ENCODE peak calls at places on chromosome 9, in six cellular contexts. P is stimulated activated CD8-positive, alpha-beta memory T cell treated with anti-CD3 and anti-CD28 coated beads, Interleukin-7, amount 100 ng/mL, for 1 hour; M is mesothelial cell of epicardium; N is skeletal muscle cell; I is cardiac fibroblast; K is activated T-helper 1 cell treated with anti-CD3 and anti-CD28 coated beads, Interleukin-2, amount 50 U/mL, for 16 hours. C is an unnamed sample.

GRCh38 chr9:15136646-15137045 is 170.4 kb downstream of the TTC39B start:
- DNase-seq in M (no peak), P (no peak), K (no peak), I (peak), N (no peak), C (no peak)

GRCh38 chr9:76558465-76558864 is 99.5 kb downstream of the GCNT1 start:
- DNase-seq in K (no peak), P (no peak), I (no peak), M (no peak), N (no peak), C (no peak)

GRCh38 chr9:105413486-105414068 is 34.3 kb upstream of the FSD1L start:
- DNase-seq in I (peak), K (no peak), P (no peak), M (no peak), N (peak), C (no peak)

GRCh38 chr9:105405514-105406131 is 42.2 kb upstream of the FSD1L start:
- DNase-seq in K (no peak), P (peak), I (peak), M (no peak), N (peak), C (no peak)

GRCh38 chr9:134652291-134653225 is 11.0 kb downstream of the COL5A1 start:
- DNase-seq in P (no peak), I (no peak), M (no peak), N (no peak), K (no peak), C (no peak)

GRCh38 chr9:91884746-91885687 is 65.0 kb downstream of the ROR2 start:
- DNase-seq in M (no peak), N (no peak), P (no peak), K (no peak), I (peak), C (no peak)

GRCh38 chr9:88106492-88106891 is 31.8 kb downstream of the SPATA31C2 start:
- DNase-seq in M (no peak), K (no peak), N (no peak), I (peak), P (no peak), C (no peak)

GRCh38 chr9:89879276-89879675 is 274.5 kb downstream of the GADD45G start:
- DNase-seq in K (no peak), N (no peak), P (no peak), I (no peak), M (no peak), C (no peak)

GRCh38 chr9:110541950-110542349 is 37.6 kb downstream of the SVEP1 start:
- DNase-seq in K (no peak), M (no peak), P (no peak), I (peak), N (no peak), C (no peak)

GRCh38 chr9:74875656-74876055 is 12.1 kb downstream of the TRPM6 start:
- DNase-seq in N (no peak), M (no peak), P (no peak), K (no peak), I (no peak), C (no peak)